ENCODE peak calls at places on chromosomes 5 and 9, in four cellular contexts. U is iris pigment epithelial cell, Y is BJ, Q is myocyte. A is an unnamed sample.

GRCh38 chr9:121398374-121398773 is 28.3 kb upstream of the STOM start:
- DNase-seq in Y (peak), U (peak), Q (peak), A (no peak)

GRCh38 chr9:27784999-27785713 is 211.9 kb upstream of the C9orf72 start:
- DNase-seq in Y (no peak), Q (peak), U (peak), A (no peak)

GRCh38 chr9:10173561-10173960 is 439.2 kb downstream of the PTPRD start:
- DNase-seq in Q (no peak), U (no peak), Y (no peak), A (no peak)

GRCh38 chr5:160071521-160072299 is 47.5 kb downstream of the PWWP2A start:
- DNase-seq in Q (no peak), Y (no peak), U (peak), A (no peak)

GRCh38 chr9:128684325-128685021 is 4.5 kb upstream of the SET start:
- DNase-seq in Q (no peak), U (peak), Y (no peak), A (peak)

GRCh38 chr5:158952951-158953350 is 146.8 kb downstream of the EBF1 start:
- DNase-seq in U (no peak), Y (peak), Q (no peak), A (no peak)

GRCh38 chr5:23303433-23303832 is 204.0 kb upstream of the PRDM9 start:
- DNase-seq in Y (no peak), U (no peak), Q (no peak), A (no peak)

GRCh38 chr9:83706703-83707517 is 848 bp downstream of the UBQLN1 start:
- DNase-seq in Q (peak), Y (no peak), U (peak), A (peak)

GRCh38 chr5:111655169-111655924 is 101.6 kb downstream of the NREP start:
- DNase-seq in Y (peak), Q (no peak), U (peak), A (no peak)

GRCh38 chr5:164708831-164709230 is 1203.4 kb downstream of the MAT2B start:
- DNase-seq in U (no peak), Q (no peak), Y (no peak), A (no peak)

GRCh38 chr9:116635908-116636307 is 51.2 kb upstream of the TRIM32 start:
- DNase-seq in Q (no peak), U (no peak), Y (no peak), A (no peak)

GRCh38 chr5:124718376-124718775 is 28.1 kb downstream of the ZNF608 start:
- DNase-seq in Q (no peak), U (no peak), Y (no peak), A (no peak)

GRCh38 chr9:26656003-26656940 is 236.3 kb downstream of the CAAP1 start:
- DNase-seq in Y (no peak), U (peak), Q (peak), A (peak)

GRCh38 chr9:79220246-79220645 is 351.5 kb upstream of the TLE4 start:
- DNase-seq in Y (no peak), U (peak), Q (no peak), A (no peak)

GRCh38 chr9:36995927-36996471 is 38.1 kb downstream of the PAX5 start:
- DNase-seq in Y (no peak), U (peak), Q (peak), A (peak)

GRCh38 chr9:131403493-131403773 is 9.5 kb downstream of the PRRC2B start:
- DNase-seq in Q (no peak), U (no peak), Y (no peak), A (no peak)

GRCh38 chr5:172957458-172957857 is 1.8 kb upstream of the RPL26L1 start:
- DNase-seq in Y (no peak), U (no peak), Q (no peak), A (no peak)

GRCh38 chr5:116454417-116454927 is 120.2 kb downstream of the SEMA6A start:
- DNase-seq in Q (peak), Y (peak), U (peak), A (peak)

GRCh38 chr5:169697518-169697890 is 60.4 kb downstream of the DOCK2 start:
- DNase-seq in Q (no peak), U (no peak), Y (no peak), A (peak)

GRCh38 chr5:177491429-177491945 is 5.9 kb downstream of the PDLIM7 start:
- DNase-seq in Q (no peak), U (no peak), Y (no peak), A (peak)

GRCh38 chr5:20494706-20495105 is 506.7 kb upstream of the CDH18 start:
- DNase-seq in U (no peak), Y (no peak), Q (no peak), A (no peak)

GRCh38 chr9:33315371-33315770 is 25.1 kb downstream of the NFX1 start:
- DNase-seq in Y (no peak), U (no peak), Q (peak), A (no peak)

GRCh38 chr9:134314950-134315715 is 11.1 kb upstream of the RXRA start:
- DNase-seq in Q (no peak), U (no peak), Y (no peak), A (no peak)

GRCh38 chr5:122091942-122092600 is 14.0 kb upstream of the LOX start:
- DNase-seq in Y (no peak), U (peak), Q (peak), A (peak)

GRCh38 chr5:83516962-83517750 is 45.6 kb downstream of the VCAN start:
- DNase-seq in Y (no peak), Q (peak), U (no peak), A (no peak)

GRCh38 chr9:127838375-127839078 is 15.9 kb downstream of the ENG start:
- DNase-seq in U (peak), Q (peak), Y (peak), A (peak)

GRCh38 chr5:83846601-83847000 is 125.9 kb upstream of the HAPLN1 start:
- DNase-seq in U (no peak), Y (no peak), Q (no peak), A (no peak)

GRCh38 chr5:76766746-76767145 is 50.8 kb downstream of the F2R start:
- DNase-seq in Q (no peak), Y (no peak), U (peak), A (no peak)

GRCh38 chr5:54180616-54181015 is 129.8 kb downstream of the ARL15 start:
- DNase-seq in Q (peak), U (peak), Y (peak), A (no peak)

GRCh38 chr9:89461302-89461701 is 36.6 kb downstream of the SEMA4D start:
- DNase-seq in Q (peak), U (peak), Y (no peak), A (peak)

GRCh38 chr9:136769710-136770191 is 5.4 kb upstream of the LCN15 start:
- DNase-seq in U (no peak), Y (no peak), Q (no peak), A (peak)

GRCh38 chr9:95107976-95108375 is 209.5 kb downstream of the FANCC start:
- DNase-seq in Q (no peak), U (no peak), Y (no peak), A (no peak)